ENCODE peak calls at places on chromosomes 4 and X, in seven cellular contexts. U, L, M, R, F, T and X are unnamed samples.
A peak's percentile ranks its signal among the peaks of the same experiment; 100 is the strongest.

GRCh38 chr4:26176621-26177121 is 144.1 kb upstream of the RBPJ start:
- DNase-seq in F (no peak), R (no peak), U (no peak), L (peak; percentile 91), T (peak; percentile 60), M (peak; percentile 1), X (no peak)

GRCh38 chr4:149512489-149512888 is 303.2 kb downstream of the IQCM start:
- DNase-seq in U (no peak), M (no peak), L (no peak), R (no peak), T (no peak), F (no peak), X (no peak)

GRCh38 chrX:125340508-125340907 is 20.8 kb downstream of the TEX13C start:
- DNase-seq in T (no peak), U (no peak), M (no peak), F (no peak), L (no peak), R (no peak), X (no peak)

GRCh38 chrX:37409278-37409677 is 60.1 kb downstream of the PRRG1 start:
- DNase-seq in F (no peak), R (no peak), T (no peak), L (no peak), U (no peak), M (no peak), X (no peak)

GRCh38 chrX:74383611-74384010 is 37.7 kb upstream of the SLC16A2 start:
- DNase-seq in M (peak; percentile 44), R (peak; percentile 83), U (peak; percentile 13), L (peak; percentile 61), F (peak; percentile 25), T (peak; percentile 53), X (peak; percentile 3)

GRCh38 chrX:24231169-24231568 is 81.6 kb downstream of the ZFX start:
- DNase-seq in T (peak; percentile 76), L (peak; percentile 79), F (no peak), U (peak; percentile 7), R (peak; percentile 63), M (no peak), X (no peak)

GRCh38 chr4:182649698-182650477 is 267.3 kb downstream of the DCTD start:
- DNase-seq in U (no peak), T (no peak), L (no peak), R (no peak), F (no peak), M (no peak), X (no peak)

GRCh38 chrX:15854080-15854655 is 445 bp downstream of the AP1S2 start:
- DNase-seq in U (no peak), L (peak; percentile 44), F (peak; percentile 35), M (peak; percentile 93), R (peak; percentile 22), T (peak; percentile 79), X (peak; percentile 55)

GRCh38 chrX:97756879-97757278 is 873.2 kb downstream of the RPA4 start:
- DNase-seq in M (no peak), L (no peak), F (no peak), U (no peak), R (no peak), T (no peak), X (no peak)

GRCh38 chr4:5474756-5475155 is 233.6 kb downstream of the EVC2 start:
- DNase-seq in M (no peak), R (peak; percentile 10), T (peak; percentile 26), U (no peak), L (peak; percentile 11), F (no peak), X (no peak)

GRCh38 chr4:124933521-124933920 is 221.0 kb upstream of the ANKRD50 start:
- DNase-seq in T (no peak), F (no peak), L (no peak), M (no peak), R (no peak), U (no peak), X (no peak)

DNA sequence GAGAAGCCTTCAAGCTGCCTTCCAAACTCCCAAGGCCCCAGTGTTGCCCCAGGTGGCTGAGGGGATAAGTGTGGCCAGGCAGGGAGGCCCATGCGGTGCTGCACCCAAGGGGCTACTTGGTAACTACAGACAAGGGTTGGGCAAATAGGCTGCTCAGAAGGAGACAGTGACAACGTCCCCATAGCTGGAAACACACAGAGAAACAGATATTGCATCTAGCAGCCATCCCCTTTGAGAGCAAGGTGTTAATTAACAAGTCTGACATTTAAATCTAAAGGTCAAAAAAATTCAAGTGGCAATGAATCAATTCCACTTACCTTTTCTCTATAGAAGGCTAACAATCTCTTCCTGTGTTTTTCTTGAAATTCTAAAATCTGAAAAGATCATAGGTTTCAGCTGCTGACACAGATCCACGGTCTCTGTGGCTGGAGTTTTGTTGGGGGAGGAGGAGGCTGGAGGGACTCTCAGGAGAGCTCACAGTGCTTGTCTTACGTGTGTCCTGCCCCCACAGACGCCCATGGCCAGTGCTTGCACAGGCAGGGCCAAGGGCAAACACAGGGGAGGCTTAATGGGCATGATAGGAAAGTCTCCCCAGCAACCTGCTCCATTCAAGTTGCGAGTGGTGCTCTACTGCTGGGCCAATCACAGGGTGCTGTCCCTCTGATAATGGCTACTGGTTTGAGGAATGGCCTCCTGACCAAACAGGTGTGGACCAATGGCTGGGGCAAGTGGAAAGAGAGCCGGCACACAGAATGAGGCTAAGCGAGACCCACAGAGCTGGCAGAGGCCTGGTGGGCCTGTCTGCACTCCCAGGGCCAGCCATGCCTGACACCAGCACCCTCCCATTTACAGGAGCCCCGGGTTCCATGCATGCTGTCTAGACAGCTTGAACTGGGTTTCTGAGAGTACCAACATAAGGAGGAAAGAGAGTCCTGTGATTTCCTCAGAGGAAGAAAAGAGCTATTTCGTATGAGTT is 22.6 kb downstream of the RNF212 start:
- DNase-seq in F (no peak), T (no peak), L (no peak), M (no peak), R (no peak), U (no peak), X (no peak)
- TF ChIP-seq EZH2phosphoT487 in F (no peak), T (no peak), L (no peak), M (no peak), R (no peak), U (no peak), X (no peak)

GRCh38 chrX:19852014-19853005 is 35.1 kb downstream of the SH3KBP1 start:
- DNase-seq in T (no peak), F (no peak), U (no peak), R (peak; percentile 44), L (peak; percentile 44), M (no peak), X (no peak)

GRCh38 chrX:19842542-19842941 is 44.9 kb downstream of the SH3KBP1 start:
- DNase-seq in M (no peak), U (no peak), L (no peak), F (no peak), R (no peak), T (no peak), X (no peak)

GRCh38 chrX:19849433-19850190 is 37.8 kb downstream of the SH3KBP1 start:
- DNase-seq in R (no peak), U (no peak), M (no peak), L (no peak), F (no peak), T (no peak), X (peak; percentile 51)

GRCh38 chrX:19846995-19847790 is 40.2 kb downstream of the SH3KBP1 start:
- DNase-seq in F (peak; percentile 33), T (peak; percentile 58), U (no peak), L (peak; percentile 87), R (peak; percentile 59), M (no peak), X (no peak)

GRCh38 chrX:19848110-19848509 is 39.3 kb downstream of the SH3KBP1 start:
- DNase-seq in L (no peak), U (no peak), T (no peak), R (no peak), F (no peak), M (no peak), X (no peak)
- H3K9me3 ChIP-seq in L (no peaks in the 10 kb centered on the region), U (no peaks in the 10 kb centered on the region), T (no peaks in the 10 kb centered on the region), R (no peaks in the 10 kb centered on the region), F (no peaks in the 10 kb centered on the region), M (no peaks in the 10 kb centered on the region), X (no peaks in the 10 kb centered on the region)

GRCh38 chr4:39609454-39609911 is 29.2 kb downstream of the SMIM14 start:
- DNase-seq in F (no peak), M (no peak), T (peak; percentile 11), L (no peak), U (no peak), R (peak; percentile 48), X (no peak)
- TF ChIP-seq EZH2phosphoT487 in F (no peak), M (no peak), T (no peak), L (no peak), U (no peak), R (no peak), X (no peak)

GRCh38 chrX:64192673-64193072 is 12.8 kb downstream of the AMER1 start:
- DNase-seq in T (no peak), F (no peak), U (no peak), R (no peak), L (no peak), M (no peak), X (no peak)

GRCh38 chrX:64190136-64190740 is 15.3 kb downstream of the AMER1 start:
- DNase-seq in L (no peak), M (no peak), R (no peak), U (no peak), T (no peak), F (no peak), X (no peak)

GRCh38 chrX:64191281-64192010 is 14.1 kb downstream of the AMER1 start:
- DNase-seq in L (no peak), U (no peak), M (no peak), F (no peak), T (no peak), R (no peak), X (no peak)

GRCh38 chrX:64188901-64189300 is 16.6 kb downstream of the AMER1 start:
- DNase-seq in M (no peak), T (no peak), U (no peak), F (no peak), R (no peak), L (no peak), X (no peak)

DNA sequence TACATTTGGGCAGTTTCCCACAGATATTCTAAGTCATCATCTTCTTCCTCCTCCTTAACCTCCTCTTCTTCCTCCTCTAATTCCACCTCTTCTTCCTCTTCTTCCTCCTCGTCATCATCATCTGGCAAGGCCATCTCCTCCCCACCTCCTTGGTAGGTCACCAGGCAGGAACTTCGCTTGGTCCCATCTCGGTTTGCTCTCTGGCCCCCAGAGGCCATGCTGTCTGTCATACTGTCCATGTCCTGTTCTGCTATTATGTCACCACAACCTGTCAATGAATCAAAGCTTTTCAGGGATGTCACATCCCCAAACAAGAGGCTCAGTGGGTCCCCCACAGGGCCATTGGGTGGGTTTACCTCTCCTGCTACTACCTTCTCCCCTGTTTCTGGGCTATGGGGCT is 13.5 kb downstream of the AMER1 start:
- DNase-seq in R (no peak), U (no peak), M (no peak), T (no peak), L (no peak), F (no peak), X (no peak)
- H3K9me3 ChIP-seq in R (no peaks in the 10 kb centered on the region), U (no peaks in the 10 kb centered on the region), M (no peaks in the 10 kb centered on the region), T (no peaks in the 10 kb centered on the region), L (no peaks in the 10 kb centered on the region), F (no peaks in the 10 kb centered on the region), X (no peaks in the 10 kb centered on the region)

DNA sequence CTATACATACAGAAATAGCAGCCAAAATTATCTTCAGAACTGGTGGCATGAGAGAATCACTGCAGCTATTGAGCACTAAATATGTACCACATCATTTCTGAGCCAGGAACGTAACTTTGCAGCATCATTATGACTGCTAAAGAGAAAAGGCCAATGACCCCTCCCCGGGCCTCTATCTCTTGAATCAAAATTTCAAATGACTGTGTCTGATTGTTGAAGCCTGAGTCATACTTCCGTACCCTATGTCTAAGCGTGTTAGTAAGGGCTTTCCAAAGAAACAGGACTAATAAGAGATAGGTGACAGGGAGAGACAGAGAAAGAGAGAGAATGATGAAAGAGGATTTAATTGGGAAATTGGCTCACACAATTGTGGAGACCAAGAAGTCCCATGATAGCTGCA is 445.5 kb upstream of the SPANXN1 start:
- DNase-seq in L (no peak), M (no peak), R (peak; percentile 70), U (no peak), F (no peak), T (no peak), X (no peak)
- TF ChIP-seq EZH2phosphoT487 in L (no peak), M (no peak), R (no peak), U (no peak), F (no peak), T (no peak), X (no peak)